ENCODE peak calls at places on chromosomes 1 and 21, in five cellular contexts. B is GM23338, G is GM12878, T is K562, N is HepG2. O is an unnamed sample.

GRCh38 chr1:116393792-116394191 is 20.7 kb downstream of the ATP1A1 start:
- DNase-seq in G (no peak), N (no peak), T (no peak), B (no peak), O (no peak)

GRCh38 chr1:168360151-168360550 is 79.5 kb downstream of the TBX19 start:
- DNase-seq in T (no peak), G (no peak), B (no peak), N (no peak), O (no peak)

GRCh38 chr1:184954232-184954995 is 19.9 kb downstream of the NIBAN1 start:
- DNase-seq in N (no peak), B (no peak), G (no peak), T (no peak), O (no peak)

GRCh38 chr1:37323486-37324377 is 150.6 kb upstream of the ZC3H12A start:
- DNase-seq in N (peak), T (peak), G (no peak), B (peak), O (peak)

GRCh38 chr1:77313491-77313890 is 31.7 kb downstream of the AK5 start:
- DNase-seq in G (no peak), B (peak), N (peak), T (peak), O (peak)

GRCh38 chr1:99457381-99458165 is 188.3 kb upstream of the PALMD start:
- DNase-seq in B (no peak), N (no peak), T (no peak), G (no peak), O (no peak)

GRCh38 chr1:7287013-7287412 is 484.1 kb upstream of the VAMP3 start:
- DNase-seq in B (no peak), T (no peak), G (no peak), N (no peak), O (no peak)

GRCh38 chr1:3690282-3691065 is 38.2 kb downstream of the TP73 start:
- DNase-seq in G (no peak), N (no peak), T (no peak), B (no peak), O (no peak)

GRCh38 chr1:188822248-188822647 is 1655.4 kb downstream of the BRINP3 start:
- DNase-seq in N (no peak), B (peak), G (no peak), T (no peak), O (no peak)

GRCh38 chr1:1597275-1597930 is 2.5 kb downstream of the FNDC10 start:
- DNase-seq in G (no peak), T (peak), B (peak), N (no peak), O (peak)

GRCh38 chr1:76587213-76587612 is 280.1 kb upstream of the ST6GALNAC5 start:
- DNase-seq in G (no peak), T (no peak), B (no peak), N (no peak), O (no peak)

GRCh38 chr21:29423051-29423450 is 124.3 kb downstream of the BACH1 start:
- DNase-seq in T (no peak), N (no peak), B (no peak), G (no peak), O (no peak)

GRCh38 chr1:168256164-168256563 is 24.5 kb upstream of the TBX19 start:
- DNase-seq in T (no peak), G (no peak), N (no peak), B (no peak), O (no peak)

GRCh38 chr21:45577806-45578801 is 35.9 kb upstream of the SLC19A1 start:
- DNase-seq in G (no peak), N (peak), T (no peak), B (no peak), O (no peak)

GRCh38 chr1:240936911-240937668 is 325.1 kb upstream of the GREM2 start:
- DNase-seq in G (no peak), T (no peak), N (no peak), B (peak), O (peak)

GRCh38 chr1:195709821-195710220 is 898.4 kb downstream of the KCNT2 start:
- DNase-seq in N (no peak), T (no peak), G (no peak), B (no peak), O (no peak)

GRCh38 chr1:237861944-237862343 is 28.8 kb downstream of the ZP4 start:
- DNase-seq in T (no peak), G (no peak), B (no peak), N (no peak), O (no peak)

GRCh38 chr1:151806170-151806569 is 951 bp upstream of the LINGO4 start:
- DNase-seq in G (no peak), B (no peak), T (no peak), N (no peak), O (no peak)

GRCh38 chr1:239386453-239387303 is at the start of gene CHRM3:
- DNase-seq in B (peak), N (no peak), T (no peak), G (no peak), O (peak)

GRCh38 chr1:46466477-46467182 is 23.0 kb upstream of the DMBX1 start:
- DNase-seq in B (peak), G (no peak), T (no peak), N (no peak), O (peak)

GRCh38 chr1:36531833-36532232 is 49.1 kb upstream of the CSF3R start:
- DNase-seq in B (no peak), T (no peak), N (no peak), G (no peak), O (no peak)

GRCh38 chr1:52142220-52143153 is 598 bp downstream of the ZFYVE9 start:
- DNase-seq in N (peak), B (peak), G (no peak), T (peak), O (no peak)

GRCh38 chr1:210764536-210764935 is 369.4 kb downstream of the KCNH1 start:
- DNase-seq in N (no peak), B (no peak), G (no peak), T (no peak), O (no peak)

GRCh38 chr1:114135806-114136205 is 17.9 kb downstream of the SYT6 start:
- DNase-seq in B (no peak), N (no peak), G (no peak), T (no peak), O (no peak)

GRCh38 chr1:119554188-119554587 is 47.2 kb downstream of the HSD3B1 start:
- DNase-seq in N (no peak), G (no peak), B (no peak), T (peak), O (no peak)

GRCh38 chr1:10107985-10108663 is 75.4 kb downstream of the UBE4B start:
- DNase-seq in N (no peak), G (no peak), T (no peak), B (no peak), O (peak)

GRCh38 chr1:206829875-206830274 is 35.5 kb upstream of the IL20 start:
- DNase-seq in N (no peak), T (no peak), B (no peak), G (no peak), O (no peak)

GRCh38 chr1:206831605-206832004 is 33.8 kb upstream of the IL20 start:
- DNase-seq in B (no peak), N (no peak), G (no peak), T (no peak), O (no peak)

GRCh38 chr1:206828061-206828460 is 37.4 kb upstream of the IL20 start:
- DNase-seq in G (no peak), N (no peak), B (no peak), T (no peak), O (no peak)

GRCh38 chr1:206828765-206829164 is 36.7 kb upstream of the IL20 start:
- DNase-seq in G (no peak), B (no peak), T (no peak), N (no peak), O (no peak)

DNA sequence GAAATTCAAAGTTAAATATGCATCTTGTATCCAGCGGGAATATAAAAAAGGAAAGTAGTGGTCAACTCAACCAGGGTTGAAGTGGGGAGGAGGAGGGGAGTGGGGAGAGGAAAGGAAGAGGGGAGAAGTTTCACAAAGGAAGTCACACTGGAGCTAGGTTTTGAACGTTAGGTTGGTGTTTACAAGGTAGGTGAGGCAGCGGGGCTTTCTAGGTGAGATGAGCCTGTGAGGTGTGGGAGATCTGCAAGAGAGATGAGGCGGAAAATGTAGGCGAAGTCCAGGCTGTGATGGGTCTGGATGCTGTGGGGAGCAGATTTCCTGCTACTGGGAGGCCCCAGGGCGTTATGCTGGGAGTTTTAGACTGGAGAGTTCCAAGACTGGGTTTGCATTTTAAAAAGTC is 36.1 kb upstream of the IL20 start:
- DNase-seq in G (no peak), T (no peak), B (no peak), N (no peak), O (no peak)
- TF ChIP-seq JUNB in G (no peak), T (no peak), B (no peak), N (no peak), O (no peak)

GRCh38 chr1:155075535-155075934 is 3.1 kb upstream of the EFNA3 start:
- DNase-seq in N (no peak), T (no peak), B (no peak), G (no peak), O (no peak)
- TF ChIP-seq JUNB in N (no peak), T (no peak), B (no peak), G (no peak), O (no peak)

GRCh38 chr21:17491716-17492414 is 21.0 kb upstream of the CXADR start:
- DNase-seq in G (no peak), B (no peak), T (no peak), N (no peak), O (peak)
- TF ChIP-seq JUNB in G (no peak), B (no peak), T (no peak), N (no peak), O (peak)

GRCh38 chr1:202156590-202156989 is 3.8 kb downstream of the PTPN7 start:
- DNase-seq in N (no peak), G (no peak), B (no peak), T (no peak), O (no peak)

GRCh38 chr1:202154148-202154765 is 6.1 kb downstream of the PTPN7 start:
- DNase-seq in T (no peak), N (no peak), G (no peak), B (no peak), O (no peak)

GRCh38 chr1:202154766-202155477 is 5.5 kb downstream of the PTPN7 start:
- DNase-seq in T (peak), G (no peak), B (peak), N (peak), O (peak)

GRCh38 chr1:202153284-202153683 is 7.1 kb downstream of the PTPN7 start:
- DNase-seq in T (no peak), N (no peak), B (no peak), G (no peak), O (no peak)

DNA sequence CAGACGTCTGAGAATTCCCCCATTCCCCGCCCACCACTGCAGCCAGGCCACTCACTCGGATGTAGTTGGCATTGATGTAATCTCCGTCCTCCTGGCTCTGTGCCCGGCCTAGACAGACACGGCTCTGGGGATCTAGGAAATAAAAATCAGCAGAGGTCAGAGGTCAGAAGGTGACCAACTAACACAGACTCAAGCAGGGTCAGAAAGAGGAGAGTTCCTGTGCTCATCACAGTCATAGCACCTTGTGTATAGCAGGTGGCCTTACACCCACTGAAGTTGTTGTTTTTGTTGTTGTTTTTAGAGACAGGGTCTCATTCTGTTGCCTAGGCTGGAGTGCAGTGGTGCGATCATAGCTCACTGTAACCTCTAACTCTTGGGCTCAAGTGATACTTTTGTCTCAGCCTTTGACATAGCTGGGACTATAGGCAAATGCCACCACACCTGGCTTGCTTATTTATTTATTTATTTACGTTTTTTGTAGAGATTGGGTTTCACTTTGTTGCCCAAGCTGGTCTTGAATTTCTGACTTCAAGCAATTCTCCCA is 4.9 kb downstream of the PTPN7 start:
- DNase-seq in N (no peak), T (peak), G (no peak), B (no peak), O (peak)
- TF ChIP-seq JUNB in N (no peak), T (no peak), G (no peak), B (no peak), O (no peak)

GRCh38 chr1:161432091-161432490 is 64.4 kb upstream of the CFAP126 start:
- DNase-seq in B (no peak), T (no peak), G (no peak), N (no peak), O (no peak)

GRCh38 chr1:161427733-161428516 is 60.2 kb upstream of the CFAP126 start:
- DNase-seq in T (peak), B (peak), N (peak), G (peak), O (peak)
- TF ChIP-seq JUNB in T (no peak), B (no peak), N (no peak), G (no peak), O (no peak)

GRCh38 chr1:226487921-226488320 is 60.6 kb upstream of the STUM start:
- DNase-seq in B (no peak), N (no peak), T (no peak), G (no peak), O (no peak)

GRCh38 chr1:226489718-226490440 is 58.7 kb upstream of the STUM start:
- DNase-seq in N (no peak), G (no peak), B (no peak), T (no peak), O (no peak)

GRCh38 chr1:226492738-226493137 is 55.8 kb upstream of the STUM start:
- DNase-seq in T (no peak), N (no peak), G (no peak), B (no peak), O (no peak)

GRCh38 chr1:226490441-226490809 is 58.1 kb upstream of the STUM start:
- DNase-seq in T (no peak), N (no peak), B (no peak), G (no peak), O (no peak)

GRCh38 chr1:226491093-226491850 is 57.3 kb upstream of the STUM start:
- DNase-seq in N (no peak), B (no peak), G (no peak), T (no peak), O (no peak)
- TF ChIP-seq JUNB in N (no peak), B (no peak), G (no peak), T (no peak), O (no peak)